ENCODE peak calls at places on chromosomes 11 and 22, in four cellular contexts. X is HL-60, V is K562, E is GM12878. D is an unnamed sample.
A peak's percentile ranks its signal among the peaks of the same experiment; 100 is the strongest.

GRCh38 chr22:17954860-17955587 is 69.3 kb downstream of the MICAL3 start:
- DNase-seq in X (no peak), V (no peak), E (no peak), D (no peak)

GRCh38 chr22:42581762-42582716 is 28.3 kb downstream of the SERHL2 start:
- DNase-seq in X (peak; percentile 54), V (peak; percentile 87), E (peak; percentile 12), D (peak; percentile 75)

GRCh38 chr11:2173150-2173693 is 1.6 kb upstream of the TH start:
- DNase-seq in X (no peak), V (no peak), E (no peak), D (no peak)

GRCh38 chr11:72439455-72439854 is 5.1 kb upstream of the CLPB start:
- DNase-seq in X (no peak), V (no peak), E (no peak), D (no peak)

GRCh38 chr11:93738647-93739081 is 2.6 kb downstream of the TAF1D start:
- DNase-seq in X (no peak), V (no peak), E (no peak), D (no peak)

GRCh38 chr11:48154162-48154561 is 62.4 kb upstream of the OR4B1 start:
- DNase-seq in X (no peak), V (no peak), E (no peak), D (no peak)

GRCh38 chr11:73299751-73300150 is 8.3 kb upstream of the ARHGEF17 start:
- DNase-seq in X (no peak), V (no peak), E (no peak), D (no peak)

GRCh38 chr11:114174712-114175495 is 115.4 kb downstream of the ZBTB16 start:
- DNase-seq in X (no peak), V (no peak), E (no peak), D (no peak)

GRCh38 chr11:111541209-111542061 is 915 bp downstream of the LAYN start:
- DNase-seq in X (no peak), V (no peak), E (no peak), D (no peak)

GRCh38 chr11:6602096-6602940 is 1.1 kb downstream of the RRP8 start:
- DNase-seq in X (no peak), V (no peak), E (no peak), D (no peak)

GRCh38 chr11:92128026-92128425 is 96.6 kb upstream of the FAT3 start:
- DNase-seq in X (no peak), V (no peak), E (no peak), D (no peak)

GRCh38 chr11:120173771-120174170 is 35.9 kb upstream of the TRIM29 start:
- DNase-seq in X (no peak), V (no peak), E (no peak), D (no peak)

GRCh38 chr11:27039873-27040272 is 742 bp upstream of the BBOX1 start:
- DNase-seq in X (no peak), V (no peak), E (no peak), D (no peak)

GRCh38 chr11:69113226-69113625 is 42.5 kb upstream of the SMIM38 start:
- DNase-seq in X (no peak), V (no peak), E (no peak), D (no peak)

GRCh38 chr22:50016308-50016987 is 3.9 kb upstream of the IL17REL start:
- DNase-seq in X (no peak), V (no peak), E (no peak), D (no peak)

GRCh38 chr11:61480936-61481335 is 27.6 kb upstream of the LRRC10B start:
- DNase-seq in X (no peak), V (peak; percentile 38), E (no peak), D (no peak)

GRCh38 chr11:119985551-119985950 is 152.4 kb downstream of the TRIM29 start:
- DNase-seq in X (no peak), V (no peak), E (no peak), D (no peak)

GRCh38 chr11:69005631-69006368 is 7.2 kb downstream of the MRGPRF start:
- DNase-seq in X (no peak), V (no peak), E (no peak), D (no peak)

GRCh38 chr11:46281374-46281831 is 3.9 kb downstream of the CREB3L1 start:
- DNase-seq in X (no peak), V (peak; percentile 70), E (no peak), D (no peak)

GRCh38 chr11:57325735-57326048 is 940 bp upstream of the TNKS1BP1 start:
- DNase-seq in X (no peak), V (no peak), E (no peak), D (no peak)

GRCh38 chr11:12554122-12554521 is 120.1 kb upstream of the TEAD1 start:
- DNase-seq in X (no peak), V (no peak), E (no peak), D (no peak)

GRCh38 chr11:690738-691633 is 4.0 kb downstream of the DEAF1 start:
- DNase-seq in X (no peak), V (peak; percentile 89), E (no peak), D (no peak)

GRCh38 chr11:115965754-115966504 is 461.7 kb upstream of the CADM1 start:
- DNase-seq in X (no peak), V (no peak), E (no peak), D (no peak)

GRCh38 chr22:47027766-47028165 is 265.3 kb downstream of the TBC1D22A start:
- DNase-seq in X (no peak), V (no peak), E (no peak), D (no peak)

GRCh38 chr11:113332638-113333329 is 18.4 kb downstream of the TTC12 start:
- DNase-seq in X (no peak), V (no peak), E (no peak), D (no peak)

GRCh38 chr11:68936676-68937620 is 33.3 kb downstream of the IGHMBP2 start:
- DNase-seq in X (no peak), V (no peak), E (no peak), D (no peak)

GRCh38 chr11:995752-996420 is 40.6 kb downstream of the MUC6 start:
- DNase-seq in X (no peak), V (peak; percentile 47), E (peak; percentile 48), D (peak; percentile 91)

GRCh38 chr22:50210378-50211139 is 9.7 kb downstream of the SELENOO start:
- DNase-seq in X (no peak), V (no peak), E (no peak), D (no peak)

GRCh38 chr11:129723146-129723963 is 92.3 kb upstream of the TMEM45B start:
- DNase-seq in X (no peak), V (no peak), E (no peak), D (no peak)

GRCh38 chr11:33227578-33228261 is 29.5 kb upstream of the HIPK3 start:
- DNase-seq in X (peak; percentile 61), V (peak; percentile 13), E (no peak), D (no peak)

GRCh38 chr11:62556872-62557631 is 10.4 kb upstream of the AHNAK start:
- DNase-seq in X (no peak), V (peak; percentile 51), E (peak; percentile 81), D (no peak)

GRCh38 chr11:10828407-10828806 is 19.7 kb upstream of the EIF4G2 start:
- DNase-seq in X (no peak), V (no peak), E (no peak), D (no peak)

GRCh38 chr11:83441171-83441570 is 155.0 kb upstream of the CCDC90B start:
- DNase-seq in X (no peak), V (no peak), E (no peak), D (no peak)

GRCh38 chr11:20488352-20488751 is 100.8 kb downstream of the PRMT3 start:
- DNase-seq in X (no peak), V (peak; percentile 40), E (no peak), D (no peak)

GRCh38 chr22:37747090-37747714 is 50.4 kb downstream of the TRIOBP start:
- DNase-seq in X (no peak), V (peak; percentile 40), E (no peak), D (no peak)

GRCh38 chr11:85710912-85711311 is 24.9 kb upstream of the CCDC89 start:
- DNase-seq in X (no peak), V (no peak), E (no peak), D (no peak)

GRCh38 chr11:112776834-112777793 is 184.1 kb upstream of the NCAM1 start:
- DNase-seq in X (no peak), V (peak; percentile 21), E (no peak), D (no peak)

GRCh38 chr11:106958506-106959248 is 59.6 kb downstream of the GUCY1A2 start:
- DNase-seq in X (no peak), V (no peak), E (no peak), D (no peak)

GRCh38 chr22:35376728-35377472 is 4.0 kb upstream of the HMOX1 start:
- DNase-seq in X (peak; percentile 100), V (peak; percentile 95), E (peak; percentile 87), D (peak; percentile 63)

GRCh38 chr22:35380013-35380412 is 883 bp upstream of the HMOX1 start:
- DNase-seq in X (no peak), V (no peak), E (no peak), D (no peak)

GRCh38 chr22:35379146-35379993 is 1.5 kb upstream of the HMOX1 start:
- DNase-seq in X (no peak), V (no peak), E (no peak), D (no peak)

GRCh38 chr22:35378547-35379078 is 2.3 kb upstream of the HMOX1 start:
- DNase-seq in X (no peak), V (no peak), E (no peak), D (no peak)

GRCh38 chr22:35377735-35378134 is 3.2 kb upstream of the HMOX1 start:
- DNase-seq in X (no peak), V (no peak), E (no peak), D (no peak)
- TF ChIP-seq SPI1 in X (peak; percentile 62), V (peak; percentile 42), E (no peak), D (no peak)

GRCh38 chr11:17206448-17206847 is 1.3 kb downstream of the PIK3C2A start:
- DNase-seq in X (no peak), V (peak; percentile 12), E (no peak), D (no peak)

GRCh38 chr11:17208257-17208999 is 642 bp upstream of the PIK3C2A start:
- DNase-seq in X (no peak), V (peak; percentile 71), E (no peak), D (peak; percentile 30)

GRCh38 chr11:17214338-17214737 is 6.6 kb upstream of the PIK3C2A start:
- DNase-seq in X (no peak), V (no peak), E (no peak), D (no peak)

GRCh38 chr11:17207317-17208256 is at the start of gene PIK3C2A:
- DNase-seq in X (peak; percentile 69), V (peak; percentile 97), E (peak; percentile 64), D (peak; percentile 92)

GRCh38 chr11:17209939-17210245 is 2.1 kb upstream of the PIK3C2A start:
- DNase-seq in X (no peak), V (no peak), E (no peak), D (no peak)
- TF ChIP-seq POLR2AphosphoS5 in X (no peak), V (no peak), E (no peak), D (no peak)

GRCh38 chr22:31049815-31050420 is 31.2 kb upstream of the SMTN start:
- DNase-seq in X (no peak), V (no peak), E (no peak), D (no peak)

GRCh38 chr22:31045900-31046587 is 35.1 kb upstream of the SMTN start:
- DNase-seq in X (no peak), V (peak; percentile 38), E (no peak), D (no peak)

GRCh38 chr22:31048570-31048969 is 32.5 kb upstream of the SMTN start:
- DNase-seq in X (no peak), V (no peak), E (no peak), D (no peak)

GRCh38 chr22:31044262-31044861 is 36.8 kb upstream of the SMTN start:
- DNase-seq in X (no peak), V (no peak), E (no peak), D (no peak)

GRCh38 chr22:31046591-31047226 is 34.4 kb upstream of the SMTN start:
- DNase-seq in X (no peak), V (peak; percentile 43), E (no peak), D (no peak)
- TF ChIP-seq SPI1 in X (no peak), V (no peak), E (no peak), D (no peak)

GRCh38 chr11:70549386-70549785 is 151.1 kb downstream of the CTTN start:
- DNase-seq in X (no peak), V (no peak), E (no peak), D (no peak)
- TF ChIP-seq POLR2AphosphoS5 in X (no peak), V (no peak), E (no peak), D (no peak)